ENCODE peak calls at places on chromosomes 6 and 20, in five cellular contexts. L is H54, B is heart left ventricle, H is HCT116, G is transverse colon. J is an unnamed sample.

GRCh38 chr6:158645064-158646022 is 800 bp upstream of the DYNLT1 start:
- DNase-seq in L (no peak), B (no peak), H (no peak), G (no peak), J (peak; percentile 30)

GRCh38 chr20:36585410-36586125 is 12.2 kb downstream of the TGIF2 start:
- DNase-seq in L (peak; percentile 61), B (no peak), H (no peak), G (no peak), J (no peak)

GRCh38 chr6:167034056-167034455 is 34.9 kb downstream of the CEP43 start:
- DNase-seq in L (no peak), B (no peak), H (no peak), G (no peak), J (no peak)

GRCh38 chr6:154617175-154617574 is 106.7 kb upstream of the CNKSR3 start:
- DNase-seq in L (no peak), B (no peak), H (no peak), G (no peak), J (no peak)

GRCh38 chr20:38311100-38311499 is 7.1 kb downstream of the BPI start:
- DNase-seq in L (no peak), B (no peak), H (no peak), G (no peak), J (no peak)

GRCh38 chr6:72702421-72702820 is 80.6 kb downstream of the KCNQ5 start:
- DNase-seq in L (no peak), B (no peak), H (no peak), G (no peak), J (no peak)

GRCh38 chr6:300494-301198 is 8.4 kb downstream of the DUSP22 start:
- DNase-seq in L (no peak), B (no peak), H (no peak), G (no peak), J (no peak)

GRCh38 chr20:50583422-50584150 is 73.4 kb downstream of the PTPN1 start:
- DNase-seq in L (no peak), B (no peak), H (no peak), G (no peak), J (no peak)

GRCh38 chr20:40741507-40742106 is 52.6 kb upstream of the MAFB start:
- DNase-seq in L (peak; percentile 57), B (peak; percentile 43), H (peak; percentile 56), G (peak; percentile 51), J (peak; percentile 38)

GRCh38 chr6:106677282-106677681 is 47.9 kb downstream of the QRSL1 start:
- DNase-seq in L (no peak), B (no peak), H (no peak), G (peak; percentile 27), J (no peak)

GRCh38 chr6:44494011-44494501 is 106.5 kb downstream of the CDC5L start:
- DNase-seq in L (peak; percentile 65), B (no peak), H (peak; percentile 37), G (no peak), J (peak; percentile 25)

GRCh38 chr6:90256698-90257485 is 39.8 kb downstream of the BACH2 start:
- DNase-seq in L (no peak), B (no peak), H (no peak), G (no peak), J (no peak)

GRCh38 chr20:51398552-51398951 is 144.0 kb downstream of the NFATC2 start:
- DNase-seq in L (no peak), B (no peak), H (no peak), G (no peak), J (no peak)

GRCh38 chr20:62186887-62187866 is 4.3 kb downstream of the MTG2 start:
- DNase-seq in L (no peak), B (no peak), H (no peak), G (no peak), J (no peak)

GRCh38 chr20:51500311-51500710 is 42.2 kb downstream of the NFATC2 start:
- DNase-seq in L (peak; percentile 27), B (no peak), H (no peak), G (no peak), J (no peak)

GRCh38 chr6:3280866-3281465 is 22.2 kb downstream of the PSMG4 start:
- DNase-seq in L (no peak), B (no peak), H (no peak), G (peak; percentile 5), J (no peak)

GRCh38 chr6:148342146-148343027 is at the start of gene SASH1:
- DNase-seq in L (peak; percentile 66), B (peak; percentile 68), H (peak; percentile 62), G (peak; percentile 71), J (no peak)

GRCh38 chr20:23167436-23167835 is 81.3 kb upstream of the CD93 start:
- DNase-seq in L (no peak), B (no peak), H (no peak), G (no peak), J (no peak)

GRCh38 chr6:29813809-29814208 is 13.8 kb upstream of the HLA-G start:
- DNase-seq in L (peak; percentile 50), B (no peak), H (peak; percentile 71), G (no peak), J (no peak)

GRCh38 chr6:29813066-29813465 is 14.6 kb upstream of the HLA-G start:
- DNase-seq in L (no peak), B (no peak), H (no peak), G (no peak), J (no peak)

GRCh38 chr6:29816030-29816429 is 11.6 kb upstream of the HLA-G start:
- DNase-seq in L (no peak), B (no peak), H (no peak), G (no peak), J (no peak)

GRCh38 chr6:29815118-29815750 is 12.4 kb upstream of the HLA-G start:
- DNase-seq in L (no peak), B (no peak), H (no peak), G (no peak), J (peak; percentile 45)

GRCh38 chr6:29814379-29815117 is 13.1 kb upstream of the HLA-G start:
- DNase-seq in L (no peak), B (no peak), H (no peak), G (no peak), J (no peak)
- TF ChIP-seq POLR2A in L (no peak), B (no peak), H (no peak), G (no peak), J (no peak)

DNA sequence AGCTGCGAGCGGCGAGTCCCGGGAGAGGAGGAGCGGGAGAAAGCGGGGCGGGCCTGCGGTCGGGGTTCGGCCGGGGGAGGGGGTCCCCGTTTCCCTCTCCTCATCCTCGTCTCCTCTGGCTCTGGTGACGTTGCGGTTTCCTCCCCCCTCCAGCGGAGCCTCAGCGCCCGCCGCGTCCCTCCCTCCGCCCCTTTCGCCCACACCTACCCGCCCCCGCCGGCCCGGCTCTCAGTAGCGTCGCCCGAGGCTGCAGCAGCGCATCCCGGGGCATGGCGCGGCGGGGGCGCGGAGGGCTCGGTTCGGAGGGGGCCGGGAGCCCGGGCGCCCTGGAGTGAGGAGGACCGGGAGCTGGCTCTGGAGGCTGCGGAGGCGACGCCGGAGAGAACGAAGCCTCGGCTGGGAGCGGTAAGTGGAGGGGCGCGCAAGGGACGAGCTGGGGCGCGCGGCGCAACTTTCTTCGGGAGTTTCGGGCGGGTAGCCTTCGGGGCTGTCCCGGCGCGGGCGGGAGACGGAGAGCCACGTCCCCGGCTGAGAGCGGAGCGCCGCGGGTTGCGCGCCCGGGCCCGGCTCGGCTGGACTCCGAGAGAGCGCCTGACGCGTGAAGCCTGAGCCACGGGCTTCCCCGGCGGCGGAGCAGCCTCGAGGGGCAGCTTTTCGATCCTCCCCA is at the start of gene DSE:
- DNase-seq in L (peak; percentile 54), B (peak; percentile 90), H (no peak), G (peak; percentile 78), J (peak; percentile 53)
- TF ChIP-seq POLR2A in L (peak; percentile 79), B (no peak), H (no peak), G (peak; percentile 62), J (no peak)

GRCh38 chr20:32463642-32464400 is 105.7 kb downstream of the ASXL1 start:
- DNase-seq in L (no peak), B (no peak), H (no peak), G (peak; percentile 80), J (no peak)
- TF ChIP-seq POLR2A in L (no peak), B (no peak), H (no peak), G (peak; percentile 63), J (no peak)

GRCh38 chr20:45366192-45366591 is 3.2 kb downstream of the SYS1 start:
- DNase-seq in L (no peak), B (no peak), H (no peak), G (no peak), J (no peak)

GRCh38 chr20:45361794-45362193 is 1.2 kb upstream of the SYS1 start:
- DNase-seq in L (no peak), B (no peak), H (no peak), G (no peak), J (no peak)

GRCh38 chr20:45363611-45364492 is 896 bp downstream of the SYS1 start:
- DNase-seq in L (no peak), B (no peak), H (no peak), G (no peak), J (no peak)

GRCh38 chr20:45365444-45365970 is 2.6 kb downstream of the SYS1 start:
- DNase-seq in L (no peak), B (no peak), H (no peak), G (no peak), J (no peak)

GRCh38 chr20:45362804-45363610 is at the start of gene SYS1:
- DNase-seq in L (peak; percentile 95), B (peak; percentile 98), H (peak; percentile 96), G (peak; percentile 99), J (peak; percentile 99)
- TF ChIP-seq POLR2A in L (peak; percentile 73), B (peak; percentile 36), H (peak; percentile 76), G (peak; percentile 96), J (peak; percentile 83)

DNA sequence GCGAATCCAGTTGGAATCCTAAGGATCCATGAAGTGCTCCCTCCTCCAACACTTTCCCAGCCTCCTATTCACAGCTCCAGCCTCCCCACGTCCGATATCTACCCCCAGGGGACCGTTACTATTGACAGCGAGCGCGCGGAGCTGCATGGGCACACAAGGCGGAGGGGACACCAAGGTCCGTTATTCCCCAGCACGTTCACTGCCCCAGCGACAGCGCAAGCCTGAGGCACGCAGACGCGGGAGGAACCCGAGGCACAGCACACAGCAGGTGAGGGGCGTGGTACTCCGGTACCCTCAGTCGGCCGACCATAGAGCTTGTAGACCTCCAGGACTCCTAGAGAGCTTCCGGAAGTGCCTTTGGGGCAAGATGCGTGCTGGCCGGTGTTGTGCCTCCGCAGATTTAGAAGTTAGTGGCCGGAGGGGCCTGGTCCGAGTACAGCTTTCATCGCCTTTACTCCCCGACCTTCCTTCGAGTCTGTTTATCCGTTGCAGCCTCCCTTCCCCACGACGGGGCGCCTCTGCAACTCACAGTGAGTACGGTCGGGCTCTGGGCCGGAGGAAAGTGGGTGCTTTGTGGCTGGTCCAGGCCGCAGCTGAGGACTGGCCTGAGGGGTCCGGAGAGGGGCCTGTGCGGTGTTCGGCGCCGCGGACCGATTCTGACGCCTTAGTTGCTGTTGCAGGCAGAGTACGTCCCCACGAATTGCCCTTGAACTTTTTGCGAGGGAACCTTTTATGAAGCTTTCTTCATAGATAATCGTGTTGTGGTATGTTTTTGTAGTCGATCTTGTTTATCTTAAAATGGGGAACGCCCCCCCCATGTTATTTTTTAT is at the start of gene ZKSCAN8:
- DNase-seq in L (peak; percentile 83), B (peak; percentile 80), H (peak; percentile 94), G (peak; percentile 83), J (peak; percentile 89)
- TF ChIP-seq POLR2A in L (peak; percentile 60), B (no peak), H (peak; percentile 81), G (peak; percentile 53), J (peak; percentile 87)

J was measured in erythroblast.